ENCODE peak calls at places on chromosome 1, in seven cellular contexts. R, W, H, Y, V, O and X are unnamed samples.

GRCh38 chr1:61344711-61345110 is 262.4 kb downstream of the NFIA start:
- DNase-seq in R (no peak), Y (no peak), H (no peak), O (no peak), V (no peak), W (no peak), X (no peak)

GRCh38 chr1:61238371-61238689 is 156.0 kb downstream of the NFIA start:
- DNase-seq in V (no peak), R (no peak), H (peak; percentile 49), O (no peak), W (no peak), Y (no peak), X (no peak)

GRCh38 chr1:116290920-116291465 is 82.1 kb upstream of the ATP1A1 start:
- DNase-seq in V (no peak), O (no peak), H (no peak), W (no peak), R (no peak), Y (no peak), X (no peak)

GRCh38 chr1:45643341-45643740 is 19.5 kb upstream of the CCDC17 start:
- DNase-seq in H (no peak), Y (no peak), O (no peak), R (no peak), W (no peak), V (no peak), X (no peak)

GRCh38 chr1:243784506-243784905 is 65.5 kb downstream of the AKT3 start:
- DNase-seq in Y (no peak), O (no peak), R (no peak), W (no peak), H (no peak), V (no peak), X (no peak)

GRCh38 chr1:67053535-67053784 is 488 bp downstream of the SLC35D1 start:
- DNase-seq in O (peak; percentile 69), W (no peak), R (peak; percentile 29), V (peak; percentile 48), H (peak; percentile 72), Y (no peak), X (no peak)

GRCh38 chr1:8137406-8138244 is 111.5 kb upstream of the ERRFI1 start:
- DNase-seq in W (peak; percentile 58), Y (no peak), V (no peak), R (peak; percentile 43), O (no peak), H (no peak), X (no peak)

GRCh38 chr1:53416264-53416663 is 42.9 kb upstream of the DMRTB1 start:
- DNase-seq in V (no peak), H (no peak), O (no peak), Y (no peak), W (no peak), R (no peak), X (no peak)

GRCh38 chr1:218344814-218345672 is at the start of gene TGFB2:
- DNase-seq in R (peak; percentile 42), W (no peak), Y (no peak), H (peak; percentile 55), O (no peak), V (peak; percentile 55), X (no peak)

GRCh38 chr1:109210058-109210457 is 3.7 kb upstream of the SARS1 start:
- DNase-seq in H (no peak), V (peak; percentile 47), O (no peak), W (no peak), R (peak; percentile 34), Y (no peak), X (no peak)

GRCh38 chr1:231970684-231971083 is 344.1 kb downstream of the DISC1 start:
- DNase-seq in R (no peak), W (no peak), V (no peak), Y (no peak), H (no peak), O (no peak), X (no peak)

GRCh38 chr1:117754061-117754969 is 148.5 kb downstream of the TENT5C start:
- DNase-seq in Y (no peak), H (peak; percentile 79), R (no peak), W (peak; percentile 52), V (peak; percentile 70), O (peak; percentile 70), X (no peak)

GRCh38 chr1:220094016-220094911 is at the start of gene IARS2:
- DNase-seq in H (peak; percentile 98), V (peak; percentile 80), W (peak; percentile 70), R (peak; percentile 78), O (peak; percentile 90), Y (peak; percentile 42), X (peak; percentile 87)

GRCh38 chr1:220084460-220084859 is 5.1 kb downstream of the BPNT1 start:
- DNase-seq in V (no peak), H (no peak), Y (no peak), R (no peak), O (no peak), W (no peak), X (no peak)

GRCh38 chr1:220092694-220093093 is 1.2 kb upstream of the IARS2 start:
- DNase-seq in R (no peak), V (no peak), W (no peak), Y (no peak), O (no peak), H (no peak), X (no peak)

GRCh38 chr1:220093361-220094015 is 444 bp upstream of the IARS2 start:
- DNase-seq in R (no peak), V (no peak), O (no peak), H (peak; percentile 26), Y (no peak), W (no peak), X (no peak)

DNA sequence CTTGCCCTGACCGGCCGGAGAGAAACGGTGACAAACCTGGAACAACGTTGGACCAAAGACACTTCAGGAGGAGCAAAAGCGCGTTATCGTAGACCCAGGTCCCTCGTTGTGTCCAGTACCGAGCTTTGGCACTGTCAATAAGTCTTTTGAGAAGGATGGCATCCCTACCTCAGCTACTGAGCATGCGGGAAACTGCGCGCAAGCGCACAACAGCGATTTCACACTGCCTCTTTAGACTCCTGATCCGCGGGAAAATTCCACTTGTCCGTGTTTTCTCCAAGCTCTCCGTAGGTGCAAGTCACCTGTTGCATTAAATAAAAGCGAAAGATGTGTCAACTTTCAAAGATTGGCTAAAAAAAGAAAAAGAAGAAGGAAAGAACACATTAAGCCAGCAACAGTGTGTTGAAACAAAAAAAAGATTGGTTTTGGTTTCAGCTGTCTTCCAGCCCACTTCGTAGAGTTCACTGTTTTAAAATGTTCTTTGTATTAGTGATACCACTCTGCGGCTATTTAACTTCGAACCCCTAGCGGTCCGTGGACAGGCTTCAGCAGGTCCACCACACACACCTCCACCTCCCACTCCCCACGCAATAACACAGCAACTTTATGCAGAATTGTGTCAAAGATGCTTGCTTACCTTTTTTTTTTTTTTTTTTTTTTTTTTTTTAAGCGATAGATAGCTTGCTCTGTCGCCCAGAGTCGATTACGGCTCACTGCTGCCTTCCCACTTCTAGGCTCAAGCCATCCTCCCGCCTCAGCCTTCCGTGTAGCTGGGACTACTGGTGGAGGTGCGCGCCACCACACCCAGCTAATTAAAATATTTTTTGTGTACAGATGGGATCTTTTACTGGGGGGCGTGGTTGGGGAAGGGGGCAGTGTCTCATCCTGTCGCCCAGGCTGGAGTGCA is at the start of gene BPNT1:
- DNase-seq in Y (peak; percentile 100), H (peak; percentile 92), O (peak; percentile 99), W (peak; percentile 98), V (peak; percentile 93), R (peak; percentile 91), X (peak; percentile 91)
- TF ChIP-seq POLR2A in Y (peak; percentile 86), H (peak; percentile 75), O (peak; percentile 38), W (peak; percentile 79), V (peak; percentile 74), R (no peak), X (peak; percentile 75)

DNA sequence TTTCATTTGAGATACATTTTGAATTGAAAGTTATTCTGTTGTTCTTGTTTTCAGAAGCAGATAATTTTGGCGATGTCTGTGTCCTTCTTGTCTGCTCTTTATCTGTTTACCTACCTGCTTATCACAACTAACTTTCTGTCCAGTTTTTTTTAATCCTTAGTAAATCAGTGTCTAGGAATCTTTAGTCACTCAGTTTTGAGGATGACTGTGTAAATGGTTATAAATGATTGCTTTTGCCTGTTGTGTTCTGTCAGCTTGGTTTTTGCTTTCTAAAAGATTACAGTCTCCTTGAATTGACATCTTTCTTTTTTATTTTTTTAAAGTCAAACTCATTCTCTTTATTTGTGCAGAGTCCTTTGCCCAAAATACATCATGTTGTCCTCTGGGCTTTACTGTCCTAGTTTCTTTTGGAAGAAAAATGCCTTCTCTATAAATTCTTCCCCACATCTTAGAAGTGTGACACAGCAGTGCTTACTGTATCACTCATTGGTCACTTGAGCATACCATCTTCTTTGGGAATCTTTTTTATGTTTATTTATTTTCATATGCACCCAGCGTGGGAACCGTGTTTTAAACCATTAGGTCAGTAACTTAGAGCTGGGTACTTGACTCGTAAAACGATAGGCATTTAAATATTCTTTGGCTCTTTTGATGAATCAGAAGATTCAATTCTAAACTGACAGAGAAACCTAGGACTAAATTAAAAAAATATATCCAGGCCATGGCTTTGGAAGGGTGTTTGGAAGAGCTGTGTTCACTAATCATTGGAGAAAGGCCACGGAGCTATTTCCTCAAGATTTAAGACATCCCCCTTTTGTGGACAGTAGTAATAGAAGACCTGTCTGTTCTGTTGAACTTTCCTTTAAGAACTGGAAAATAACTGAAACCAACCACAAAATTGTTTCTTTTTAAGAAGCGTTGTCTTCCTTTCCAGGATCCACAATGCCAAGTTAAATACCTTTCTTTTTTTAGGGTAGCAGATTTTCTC is 20.9 kb downstream of the LAMC1 start:
- DNase-seq in W (no peak), V (no peak), H (no peak), O (no peak), Y (no peak), R (no peak), X (no peak)
- H3K4me3 ChIP-seq in W (no peak overlapping the region), V (no peak overlapping the region), H (no peak overlapping the region), O (no peak overlapping the region), Y (no peak overlapping the region), R (no peak overlapping the region), X (no peak overlapping the region)

DNA sequence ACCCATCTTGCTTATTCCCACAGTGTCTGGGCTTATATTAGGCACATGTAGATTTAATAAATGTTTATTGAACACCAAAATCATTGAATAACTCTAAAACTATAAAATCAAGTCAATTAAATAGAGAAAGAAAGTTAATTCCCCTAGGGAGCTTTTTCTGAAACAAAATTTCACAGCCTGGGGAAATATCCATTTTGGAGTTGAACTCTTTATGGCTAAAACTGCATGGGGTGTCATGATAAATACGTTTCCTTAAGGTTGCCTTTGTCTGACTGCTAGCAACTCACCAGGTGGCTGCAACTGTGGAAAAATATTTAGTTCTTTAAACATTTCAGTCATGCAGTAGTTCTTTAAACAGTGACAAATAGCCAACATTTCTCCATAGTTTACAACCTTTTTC is 496.2 kb downstream of the LRRIQ3 start:
- DNase-seq in W (no peak), O (no peak), H (no peak), Y (no peak), R (no peak), V (no peak), X (no peak)
- TF ChIP-seq POLR2AphosphoS5 in W (no peak), O (no peak), H (no peak), Y (no peak), R (no peak), V (no peak), X (no peak)

DNA sequence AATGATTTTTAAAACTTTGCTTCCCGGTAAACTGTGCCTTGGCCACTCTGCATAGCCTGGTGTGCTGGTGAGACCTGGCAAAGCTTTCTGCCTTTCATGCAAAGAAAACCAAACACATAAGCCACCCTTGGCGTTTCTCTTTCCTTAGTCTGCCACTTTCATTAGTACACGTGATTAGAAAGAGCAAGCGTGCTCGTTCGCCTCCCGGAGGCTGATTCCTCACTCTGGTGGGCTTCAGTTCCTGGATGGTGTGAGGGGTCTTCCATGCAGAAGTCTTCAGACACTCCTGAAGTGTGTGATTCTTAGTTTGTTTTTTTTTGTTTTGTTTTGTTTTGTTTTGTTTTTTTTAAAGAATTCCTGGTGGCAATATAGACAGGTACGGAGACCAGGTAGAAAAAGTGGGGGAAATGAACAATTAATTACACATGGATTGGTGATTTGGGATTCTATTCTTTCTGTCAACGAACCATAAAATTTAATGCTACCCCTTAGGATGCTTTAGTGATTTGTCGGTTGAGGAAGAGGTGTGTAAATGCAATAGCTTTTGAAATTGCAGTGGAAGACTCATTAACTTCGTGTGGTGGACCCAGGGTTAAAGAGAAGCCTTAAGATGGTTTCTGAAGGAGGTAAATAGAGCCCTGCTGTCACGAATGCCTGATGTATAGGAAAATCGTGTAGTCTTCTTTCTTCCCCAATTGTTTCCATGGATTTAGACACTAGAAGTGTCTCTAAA is 2.1 kb downstream of the GALNT2 start:
- DNase-seq in R (no peak), O (no peak), H (no peak), V (peak; percentile 21), W (no peak), Y (no peak), X (no peak)
- TF ChIP-seq POLR2A in R (no peak), O (no peak), H (no peak), V (no peak), W (no peak), Y (no peak), X (no peak)